ENCODE peak calls at places on chromosomes 12 and 14, in five cellular contexts. One of them, this sample, is unnamed.

GRCh38 chr12:104506691-104507401 is 50.1 kb downstream of the CHST11 start:
- DNase-seq in fibroblast of the aortic adventitia: no peak
- DNase-seq in adrenal gland: no peak
- DNase-seq in cerebellum: peak
- DNase-seq in stimulated activated CD4-positive, alpha-beta T cell treated with anti-CD3 and anti-CD28 coated beads, TNF-alpha, amount 100 ng/mL, for 24 hours: no peak
- DNase-seq in this sample: no peak

GRCh38 chr14:100708349-100709217 is 18.1 kb upstream of the DLK1 start:
- DNase-seq in adrenal gland: peak
- DNase-seq in cerebellum: no peak
- DNase-seq in fibroblast of the aortic adventitia: peak
- DNase-seq in stimulated activated CD4-positive, alpha-beta T cell treated with anti-CD3 and anti-CD28 coated beads, TNF-alpha, amount 100 ng/mL, for 24 hours: no peak
- DNase-seq in this sample: peak

GRCh38 chr12:50088577-50089335 is 3.6 kb downstream of the SMARCD1 start:
- DNase-seq in cerebellum: peak
- DNase-seq in stimulated activated CD4-positive, alpha-beta T cell treated with anti-CD3 and anti-CD28 coated beads, TNF-alpha, amount 100 ng/mL, for 24 hours: peak
- DNase-seq in adrenal gland: peak
- DNase-seq in fibroblast of the aortic adventitia: peak
- DNase-seq in this sample: no peak

GRCh38 chr12:58889557-58889956 is 30.7 kb downstream of the LRIG3 start:
- DNase-seq in fibroblast of the aortic adventitia: no peak
- DNase-seq in cerebellum: no peak
- DNase-seq in adrenal gland: no peak
- DNase-seq in stimulated activated CD4-positive, alpha-beta T cell treated with anti-CD3 and anti-CD28 coated beads, TNF-alpha, amount 100 ng/mL, for 24 hours: no peak
- DNase-seq in this sample: no peak

GRCh38 chr14:79193689-79194477 is 1017.4 kb downstream of the DIO2 start:
- DNase-seq in adrenal gland: no peak
- DNase-seq in stimulated activated CD4-positive, alpha-beta T cell treated with anti-CD3 and anti-CD28 coated beads, TNF-alpha, amount 100 ng/mL, for 24 hours: no peak
- DNase-seq in fibroblast of the aortic adventitia: no peak
- DNase-seq in cerebellum: no peak
- DNase-seq in this sample: no peak

GRCh38 chr14:70567791-70568190 is 32.7 kb downstream of the MED6 start:
- DNase-seq in adrenal gland: no peak
- DNase-seq in stimulated activated CD4-positive, alpha-beta T cell treated with anti-CD3 and anti-CD28 coated beads, TNF-alpha, amount 100 ng/mL, for 24 hours: no peak
- DNase-seq in cerebellum: no peak
- DNase-seq in fibroblast of the aortic adventitia: peak
- DNase-seq in this sample: no peak

GRCh38 chr12:92340003-92340402 is 194.4 kb upstream of the BTG1 start:
- DNase-seq in cerebellum: no peak
- DNase-seq in fibroblast of the aortic adventitia: no peak
- DNase-seq in adrenal gland: no peak
- DNase-seq in stimulated activated CD4-positive, alpha-beta T cell treated with anti-CD3 and anti-CD28 coated beads, TNF-alpha, amount 100 ng/mL, for 24 hours: no peak
- DNase-seq in this sample: no peak

GRCh38 chr14:58712357-58712756 is 74.6 kb downstream of the DACT1 start:
- DNase-seq in adrenal gland: no peak
- DNase-seq in stimulated activated CD4-positive, alpha-beta T cell treated with anti-CD3 and anti-CD28 coated beads, TNF-alpha, amount 100 ng/mL, for 24 hours: no peak
- DNase-seq in cerebellum: no peak
- DNase-seq in fibroblast of the aortic adventitia: no peak
- DNase-seq in this sample: no peak

GRCh38 chr14:22448035-22448904 is 140.8 kb downstream of the DAD1 start:
- DNase-seq in cerebellum: peak
- DNase-seq in adrenal gland: no peak
- DNase-seq in stimulated activated CD4-positive, alpha-beta T cell treated with anti-CD3 and anti-CD28 coated beads, TNF-alpha, amount 100 ng/mL, for 24 hours: no peak
- DNase-seq in fibroblast of the aortic adventitia: no peak
- DNase-seq in this sample: peak

GRCh38 chr12:39431002-39431796 is 11.7 kb downstream of the KIF21A start:
- DNase-seq in adrenal gland: no peak
- DNase-seq in fibroblast of the aortic adventitia: no peak
- DNase-seq in cerebellum: no peak
- DNase-seq in stimulated activated CD4-positive, alpha-beta T cell treated with anti-CD3 and anti-CD28 coated beads, TNF-alpha, amount 100 ng/mL, for 24 hours: no peak
- DNase-seq in this sample: no peak

GRCh38 chr12:4997939-4998338 is 45.7 kb upstream of the KCNA5 start:
- DNase-seq in adrenal gland: peak
- DNase-seq in cerebellum: peak
- DNase-seq in fibroblast of the aortic adventitia: peak
- DNase-seq in stimulated activated CD4-positive, alpha-beta T cell treated with anti-CD3 and anti-CD28 coated beads, TNF-alpha, amount 100 ng/mL, for 24 hours: no peak
- DNase-seq in this sample: no peak

GRCh38 chr12:44960423-44960822 is 84.3 kb upstream of the NELL2 start:
- DNase-seq in fibroblast of the aortic adventitia: no peak
- DNase-seq in cerebellum: no peak
- DNase-seq in adrenal gland: no peak
- DNase-seq in stimulated activated CD4-positive, alpha-beta T cell treated with anti-CD3 and anti-CD28 coated beads, TNF-alpha, amount 100 ng/mL, for 24 hours: no peak
- DNase-seq in this sample: no peak

GRCh38 chr12:92844147-92844763 is 84.8 kb downstream of the EEA1 start:
- DNase-seq in fibroblast of the aortic adventitia: peak
- DNase-seq in cerebellum: no peak
- DNase-seq in stimulated activated CD4-positive, alpha-beta T cell treated with anti-CD3 and anti-CD28 coated beads, TNF-alpha, amount 100 ng/mL, for 24 hours: no peak
- DNase-seq in adrenal gland: no peak
- DNase-seq in this sample: no peak

GRCh38 chr12:105198961-105199360 is 37.0 kb downstream of the APPL2 start:
- DNase-seq in adrenal gland: no peak
- DNase-seq in stimulated activated CD4-positive, alpha-beta T cell treated with anti-CD3 and anti-CD28 coated beads, TNF-alpha, amount 100 ng/mL, for 24 hours: no peak
- DNase-seq in fibroblast of the aortic adventitia: no peak
- DNase-seq in cerebellum: no peak
- DNase-seq in this sample: no peak

GRCh38 chr14:100065161-100065871 is at the start of gene EVL:
- DNase-seq in fibroblast of the aortic adventitia: no peak
- DNase-seq in cerebellum: no peak
- DNase-seq in stimulated activated CD4-positive, alpha-beta T cell treated with anti-CD3 and anti-CD28 coated beads, TNF-alpha, amount 100 ng/mL, for 24 hours: no peak
- DNase-seq in adrenal gland: peak
- DNase-seq in this sample: peak

GRCh38 chr12:57219993-57220728 is 3.6 kb downstream of the NXPH4 start:
- DNase-seq in adrenal gland: no peak
- DNase-seq in cerebellum: no peak
- DNase-seq in fibroblast of the aortic adventitia: no peak
- DNase-seq in stimulated activated CD4-positive, alpha-beta T cell treated with anti-CD3 and anti-CD28 coated beads, TNF-alpha, amount 100 ng/mL, for 24 hours: no peak
- DNase-seq in this sample: no peak

GRCh38 chr12:31682136-31682962 is 22.9 kb downstream of the ETFBKMT start:
- DNase-seq in stimulated activated CD4-positive, alpha-beta T cell treated with anti-CD3 and anti-CD28 coated beads, TNF-alpha, amount 100 ng/mL, for 24 hours: peak
- DNase-seq in adrenal gland: peak
- DNase-seq in cerebellum: no peak
- DNase-seq in fibroblast of the aortic adventitia: peak
- DNase-seq in this sample: no peak

GRCh38 chr12:22682663-22683062 is 57.7 kb downstream of the ETNK1 start:
- DNase-seq in fibroblast of the aortic adventitia: no peak
- DNase-seq in adrenal gland: no peak
- DNase-seq in cerebellum: no peak
- DNase-seq in stimulated activated CD4-positive, alpha-beta T cell treated with anti-CD3 and anti-CD28 coated beads, TNF-alpha, amount 100 ng/mL, for 24 hours: no peak
- DNase-seq in this sample: no peak

GRCh38 chr14:67942311-67942710 is 122.7 kb downstream of the RAD51B start:
- DNase-seq in cerebellum: no peak
- DNase-seq in stimulated activated CD4-positive, alpha-beta T cell treated with anti-CD3 and anti-CD28 coated beads, TNF-alpha, amount 100 ng/mL, for 24 hours: no peak
- DNase-seq in fibroblast of the aortic adventitia: peak
- DNase-seq in adrenal gland: no peak
- DNase-seq in this sample: no peak

GRCh38 chr14:101380512-101380911 is 180.8 kb upstream of the DIO3 start:
- DNase-seq in cerebellum: no peak
- DNase-seq in adrenal gland: no peak
- DNase-seq in stimulated activated CD4-positive, alpha-beta T cell treated with anti-CD3 and anti-CD28 coated beads, TNF-alpha, amount 100 ng/mL, for 24 hours: no peak
- DNase-seq in fibroblast of the aortic adventitia: no peak
- DNase-seq in this sample: no peak

GRCh38 chr12:54859502-54859901 is 5.2 kb downstream of the MUCL1 start:
- DNase-seq in adrenal gland: no peak
- DNase-seq in stimulated activated CD4-positive, alpha-beta T cell treated with anti-CD3 and anti-CD28 coated beads, TNF-alpha, amount 100 ng/mL, for 24 hours: no peak
- DNase-seq in fibroblast of the aortic adventitia: no peak
- DNase-seq in cerebellum: no peak
- DNase-seq in this sample: no peak

GRCh38 chr12:98873823-98874222 is 228.7 kb downstream of the APAF1 start:
- DNase-seq in cerebellum: no peak
- DNase-seq in fibroblast of the aortic adventitia: no peak
- DNase-seq in stimulated activated CD4-positive, alpha-beta T cell treated with anti-CD3 and anti-CD28 coated beads, TNF-alpha, amount 100 ng/mL, for 24 hours: no peak
- DNase-seq in adrenal gland: no peak
- DNase-seq in this sample: no peak

GRCh38 chr14:95722525-95723190 is 8.7 kb upstream of the TCL1A start:
- DNase-seq in stimulated activated CD4-positive, alpha-beta T cell treated with anti-CD3 and anti-CD28 coated beads, TNF-alpha, amount 100 ng/mL, for 24 hours: no peak
- DNase-seq in cerebellum: no peak
- DNase-seq in fibroblast of the aortic adventitia: no peak
- DNase-seq in adrenal gland: no peak
- DNase-seq in this sample: no peak

This sample was measured in Right ventricle myocardium inferior.